ENCODE peak calls at places on chromosomes 5 and 9, in seven cellular contexts. B is GM12878, Z is HepG2, G is HCT116, L is H1, V is SK-N-SH, I is Panc1. E is an unnamed sample.

GRCh38 chr5:73339711-73340110 is 108.9 kb downstream of the FOXD1 start:
- DNase-seq in B (no peak), Z (no peak), G (no peak), L (no peak), V (no peak), I (no peak), E (no peak)

GRCh38 chr5:130514984-130515690 is 610.9 kb downstream of the CHSY3 start:
- DNase-seq in B (no peak), Z (no peak), G (peak), L (no peak), V (no peak), I (peak), E (no peak)

GRCh38 chr5:175387144-175387543 is 56.8 kb downstream of the DRD1 start:
- DNase-seq in B (no peak), Z (no peak), G (no peak), L (no peak), V (no peak), I (no peak), E (no peak)

GRCh38 chr5:150057511-150057910 is 28.8 kb downstream of the CSF1R start:
- DNase-seq in B (no peak), Z (no peak), G (no peak), L (no peak), V (no peak), I (no peak), E (no peak)

GRCh38 chr9:114250235-114250568 is 72.7 kb upstream of the ORM1 start:
- DNase-seq in B (no peak), Z (no peak), G (no peak), L (no peak), V (peak), I (no peak), E (no peak)

GRCh38 chr9:130126721-130127429 is 45.3 kb upstream of the NCS1 start:
- DNase-seq in B (no peak), Z (no peak), G (no peak), L (no peak), V (no peak), I (no peak), E (no peak)

GRCh38 chr5:2751592-2752021 is at the start of gene IRX2:
- DNase-seq in B (no peak), Z (no peak), G (no peak), L (peak), V (no peak), I (no peak), E (no peak)

GRCh38 chr5:21681906-21682305 is 1171.2 kb downstream of the CDH12 start:
- DNase-seq in B (no peak), Z (no peak), G (no peak), L (no peak), V (no peak), I (no peak), E (no peak)

GRCh38 chr5:143680672-143681259 is 131.2 kb upstream of the HMHB1 start:
- DNase-seq in B (no peak), Z (peak), G (no peak), L (no peak), V (no peak), I (no peak), E (no peak)

GRCh38 chr5:51377151-51378060 is 5.8 kb upstream of the ISL1 start:
- DNase-seq in B (no peak), Z (no peak), G (no peak), L (no peak), V (peak), I (no peak), E (no peak)
- TF ChIP-seq SIN3A in B (no peak), Z (no peak), G (no peak), L (no peak), V (no peak), I (no peak), E (no peak)

GRCh38 chr5:54401515-54401914 is 54.0 kb upstream of the HSPB3 start:
- DNase-seq in B (no peak), Z (no peak), G (no peak), L (no peak), V (no peak), I (no peak), E (no peak)
- TF ChIP-seq SIN3A in B (no peak), Z (no peak), G (no peak), L (no peak), V (no peak), I (no peak), E (no peak)

DNA sequence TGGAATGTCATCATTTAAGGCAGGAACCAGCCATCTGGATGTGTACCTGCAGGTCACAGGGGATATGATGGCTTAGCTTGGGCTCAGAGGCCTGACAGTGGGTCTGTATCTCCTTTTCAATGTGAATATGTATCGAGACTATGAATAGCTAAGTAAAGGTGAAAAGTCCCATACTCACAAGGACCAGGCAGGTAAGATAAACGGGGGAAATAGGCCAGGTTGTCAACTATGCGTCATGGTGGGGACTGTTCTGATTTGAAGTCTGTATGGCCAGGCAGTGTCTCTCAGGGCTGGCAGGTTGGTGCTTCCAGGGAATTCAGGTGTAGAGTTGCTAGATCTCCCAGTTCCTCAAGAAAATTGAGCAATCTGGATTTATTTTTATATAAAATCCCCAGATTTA is 987.9 kb upstream of the WWC1 start:
- DNase-seq in B (no peak), Z (no peak), G (no peak), L (no peak), V (no peak), I (no peak), E (no peak)
- TF ChIP-seq SIN3A in B (no peak), Z (no peak), G (no peak), L (no peak), V (no peak), I (no peak), E (no peak)

GRCh38 chr9:94250456-94250855 is 8.6 kb upstream of the ZNF169 start:
- DNase-seq in B (no peak), Z (no peak), G (no peak), L (no peak), V (no peak), I (no peak), E (no peak)
- TF ChIP-seq SIN3A in B (no peak), Z (no peak), G (no peak), L (no peak), V (no peak), I (no peak), E (no peak)

GRCh38 chr5:31478901-31479300 is 53.0 kb downstream of the DROSHA start:
- DNase-seq in B (no peak), Z (no peak), G (no peak), L (no peak), V (no peak), I (no peak), E (no peak)

GRCh38 chr5:31477971-31478370 is 53.9 kb downstream of the DROSHA start:
- DNase-seq in B (no peak), Z (no peak), G (no peak), L (no peak), V (no peak), I (no peak), E (no peak)

GRCh38 chr5:31479706-31480105 is 52.2 kb downstream of the DROSHA start:
- DNase-seq in B (no peak), Z (no peak), G (no peak), L (no peak), V (no peak), I (no peak), E (no peak)

GRCh38 chr5:31477516-31477915 is 54.4 kb downstream of the DROSHA start:
- DNase-seq in B (no peak), Z (no peak), G (no peak), L (no peak), V (no peak), I (no peak), E (no peak)

GRCh38 chr5:31476607-31477200 is 55.2 kb downstream of the DROSHA start:
- DNase-seq in B (no peak), Z (no peak), G (no peak), L (no peak), V (no peak), I (no peak), E (no peak)
- TF ChIP-seq SIN3A in B (no peak), Z (no peak), G (no peak), L (no peak), V (no peak), I (no peak), E (no peak)

GRCh38 chr5:1279443-1280151 is 15.3 kb downstream of the TERT start:
- DNase-seq in B (no peak), Z (no peak), G (no peak), L (no peak), V (no peak), I (no peak), E (no peak)

GRCh38 chr5:1280177-1281037 is 14.5 kb downstream of the TERT start:
- DNase-seq in B (no peak), Z (no peak), G (no peak), L (no peak), V (no peak), I (no peak), E (no peak)

GRCh38 chr5:1285141-1285540 is 9.7 kb downstream of the TERT start:
- DNase-seq in B (no peak), Z (no peak), G (no peak), L (no peak), V (no peak), I (no peak), E (no peak)

GRCh38 chr5:1281038-1281882 is 13.6 kb downstream of the TERT start:
- DNase-seq in B (no peak), Z (no peak), G (no peak), L (no peak), V (no peak), I (no peak), E (no peak)

GRCh38 chr5:1282139-1282992 is 12.5 kb downstream of the TERT start:
- DNase-seq in B (no peak), Z (no peak), G (no peak), L (no peak), V (no peak), I (no peak), E (no peak)
- TF ChIP-seq SIN3A in B (no peak), Z (no peak), G (no peak), L (no peak), V (no peak), I (no peak), E (no peak)

GRCh38 chr5:138932171-138932810 is 57.2 kb upstream of the LRRTM2 start:
- DNase-seq in B (no peak), Z (no peak), G (no peak), L (no peak), V (no peak), I (no peak), E (no peak)
- TF ChIP-seq SIN3A in B (no peak), Z (no peak), G (no peak), L (no peak), V (no peak), I (no peak), E (no peak)

DNA sequence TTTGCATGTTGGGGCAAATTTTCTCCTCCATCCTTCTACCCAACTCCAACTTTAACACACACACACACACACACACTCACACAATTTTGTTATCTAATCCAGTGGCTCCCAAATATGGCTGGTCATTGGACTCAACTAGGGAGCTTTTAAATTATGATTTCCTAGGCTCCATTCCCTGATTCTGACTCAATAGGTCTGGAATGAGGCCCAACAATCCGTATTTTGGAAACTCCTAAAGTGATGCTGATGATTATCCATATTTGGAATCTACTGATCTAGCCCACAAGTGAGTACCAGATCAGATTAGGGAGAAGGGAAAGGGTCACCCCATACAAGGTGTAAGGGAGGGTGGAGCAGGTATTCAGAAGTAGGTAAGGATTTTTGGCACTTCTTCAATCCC is 309.7 kb downstream of the TLE1 start:
- DNase-seq in B (no peak), Z (no peak), G (no peak), L (no peak), V (no peak), I (no peak), E (no peak)
- TF ChIP-seq SIN3A in B (no peak), Z (no peak), G (no peak), L (no peak), V (no peak), I (no peak), E (no peak)

E was measured in K562.